ENCODE peak calls at places on chromosomes 7 and 10, in eight cellular contexts. K is stimulated activated CD8-positive, alpha-beta memory T cell treated with anti-CD3 and anti-CD28 coated beads, Interleukin-15, amount 100 ng/mL, for 48 hours; R is ACHN; M is ovary; Q is activated CD4-positive, alpha-beta T cell treated with anti-CD3 and anti-CD28 coated beads, Interleukin-2, amount 50 U/mL, for 48 hours; S is memory B cell; Z is WTC11; T is astrocyte of the spinal cord. A is an unnamed sample.

GRCh38 chr7:107506683-107507339 is 37.0 kb downstream of the GPR22 start:
- DNase-seq in K (no peak), R (no peak), M (no peak), Q (no peak), S (no peak), Z (peak), T (peak), A (no peak)

GRCh38 chr7:56009695-56010094 is 41.5 kb downstream of the PSPH start:
- DNase-seq in K (no peak), R (no peak), M (no peak), Q (no peak), S (no peak), Z (no peak), T (peak), A (no peak)

GRCh38 chr7:1276626-1277175 is 44.0 kb downstream of the UNCX start:
- DNase-seq in K (no peak), R (no peak), M (no peak), Q (no peak), S (no peak), Z (no peak), T (no peak), A (no peak)

GRCh38 chr7:32660936-32661335 is 165.6 kb downstream of the AVL9 start:
- DNase-seq in K (no peak), R (no peak), M (no peak), Q (no peak), S (no peak), Z (no peak), T (no peak), A (no peak)

GRCh38 chr7:106239406-106239805 is 45.4 kb downstream of the NAMPT start:
- DNase-seq in K (no peak), R (no peak), M (no peak), Q (no peak), S (no peak), Z (no peak), T (no peak), A (no peak)

GRCh38 chr7:18225067-18225466 is 197.4 kb upstream of the PRPS1L1 start:
- DNase-seq in K (no peak), R (no peak), M (no peak), Q (no peak), S (no peak), Z (no peak), T (no peak), A (no peak)

GRCh38 chr7:83663131-83663530 is 14.2 kb upstream of the SEMA3E start:
- DNase-seq in K (no peak), R (no peak), M (no peak), Q (no peak), S (no peak), Z (no peak), T (no peak), A (no peak)

GRCh38 chr10:69910566-69910965 is 108.9 kb downstream of the COL13A1 start:
- DNase-seq in K (no peak), R (no peak), M (no peak), Q (no peak), S (no peak), Z (no peak), T (no peak), A (no peak)

GRCh38 chr10:767211-767610 is 77.7 kb upstream of the DIP2C start:
- DNase-seq in K (no peak), R (no peak), M (no peak), Q (no peak), S (no peak), Z (no peak), T (no peak), A (no peak)

GRCh38 chr10:97640174-97640867 is at the start of gene PI4K2A:
- DNase-seq in K (peak), R (peak), M (peak), Q (peak), S (peak), Z (peak), T (peak), A (peak)

GRCh38 chr10:66218258-66218657 is 707.6 kb upstream of the LRRTM3 start:
- DNase-seq in K (no peak), R (no peak), M (no peak), Q (no peak), S (no peak), Z (no peak), T (no peak), A (no peak)